ENCODE peak calls at places on chromosomes 7 and 10, in nine cellular contexts. One of them, this sample, is unnamed.

GRCh38 chr10:24526085-24526649 is 197.5 kb downstream of the ARHGAP21 start:
- DNase-seq in DMS53: no peak
- DNase-seq in mesothelial cell of epicardium: no peak
- DNase-seq in GM18507: no peak
- DNase-seq in activated CD8-positive, alpha-beta memory T cell treated with anti-CD3 and anti-CD28 coated beads, Interleukin-2, amount 50 U/mL, for 48 hours: no peak
- DNase-seq in upper lobe of right lung: no peak
- DNase-seq in breast epithelium: no peak
- DNase-seq in Caki2: no peak
- DNase-seq in putamen: peak; percentile 43
- DNase-seq in this sample: no peak

GRCh38 chr7:77327067-77327931 is 88.8 kb downstream of the GSAP start:
- DNase-seq in breast epithelium: peak; percentile 26
- DNase-seq in upper lobe of right lung: peak; percentile 79
- DNase-seq in DMS53: peak; percentile 59
- DNase-seq in mesothelial cell of epicardium: no peak
- DNase-seq in activated CD8-positive, alpha-beta memory T cell treated with anti-CD3 and anti-CD28 coated beads, Interleukin-2, amount 50 U/mL, for 48 hours: no peak
- DNase-seq in GM18507: no peak
- DNase-seq in Caki2: peak; percentile 48
- DNase-seq in putamen: no peak
- DNase-seq in this sample: peak; percentile 43

GRCh38 chr7:134276951-134277350 is 39.8 kb downstream of the SLC35B4 start:
- DNase-seq in upper lobe of right lung: no peak
- DNase-seq in mesothelial cell of epicardium: no peak
- DNase-seq in DMS53: peak; percentile 18
- DNase-seq in GM18507: no peak
- DNase-seq in Caki2: no peak
- DNase-seq in putamen: no peak
- DNase-seq in activated CD8-positive, alpha-beta memory T cell treated with anti-CD3 and anti-CD28 coated beads, Interleukin-2, amount 50 U/mL, for 48 hours: no peak
- DNase-seq in breast epithelium: no peak
- DNase-seq in this sample: no peak

GRCh38 chr7:88759956-88760515 is 536 bp downstream of the ZNF804B start:
- DNase-seq in DMS53: peak; percentile 72
- DNase-seq in putamen: no peak
- DNase-seq in Caki2: no peak
- DNase-seq in upper lobe of right lung: no peak
- DNase-seq in activated CD8-positive, alpha-beta memory T cell treated with anti-CD3 and anti-CD28 coated beads, Interleukin-2, amount 50 U/mL, for 48 hours: no peak
- DNase-seq in GM18507: no peak
- DNase-seq in breast epithelium: no peak
- DNase-seq in mesothelial cell of epicardium: no peak
- DNase-seq in this sample: no peak

GRCh38 chr7:44197487-44197886 is 3.3 kb upstream of the YKT6 start:
- DNase-seq in breast epithelium: no peak
- DNase-seq in mesothelial cell of epicardium: no peak
- DNase-seq in DMS53: no peak
- DNase-seq in upper lobe of right lung: peak; percentile 1
- DNase-seq in putamen: no peak
- DNase-seq in Caki2: no peak
- DNase-seq in GM18507: no peak
- DNase-seq in activated CD8-positive, alpha-beta memory T cell treated with anti-CD3 and anti-CD28 coated beads, Interleukin-2, amount 50 U/mL, for 48 hours: no peak
- DNase-seq in this sample: no peak

GRCh38 chr7:139623518-139623917 is 100.0 kb downstream of the CLEC2L start:
- DNase-seq in mesothelial cell of epicardium: no peak
- DNase-seq in activated CD8-positive, alpha-beta memory T cell treated with anti-CD3 and anti-CD28 coated beads, Interleukin-2, amount 50 U/mL, for 48 hours: peak; percentile 47
- DNase-seq in Caki2: no peak
- DNase-seq in breast epithelium: no peak
- DNase-seq in DMS53: no peak
- DNase-seq in GM18507: no peak
- DNase-seq in putamen: no peak
- DNase-seq in upper lobe of right lung: no peak
- DNase-seq in this sample: no peak

GRCh38 chr10:102246261-102246660 is 929 bp downstream of the GBF1 start:
- DNase-seq in activated CD8-positive, alpha-beta memory T cell treated with anti-CD3 and anti-CD28 coated beads, Interleukin-2, amount 50 U/mL, for 48 hours: no peak
- DNase-seq in putamen: no peak
- DNase-seq in upper lobe of right lung: no peak
- DNase-seq in breast epithelium: no peak
- DNase-seq in Caki2: no peak
- DNase-seq in mesothelial cell of epicardium: no peak
- DNase-seq in DMS53: peak; percentile 36
- DNase-seq in GM18507: no peak
- DNase-seq in this sample: no peak

GRCh38 chr10:97737770-97738265 is 890 bp downstream of the ZFYVE27 start:
- DNase-seq in mesothelial cell of epicardium: no peak
- DNase-seq in activated CD8-positive, alpha-beta memory T cell treated with anti-CD3 and anti-CD28 coated beads, Interleukin-2, amount 50 U/mL, for 48 hours: no peak
- DNase-seq in DMS53: no peak
- DNase-seq in Caki2: no peak
- DNase-seq in GM18507: no peak
- DNase-seq in upper lobe of right lung: no peak
- DNase-seq in putamen: no peak
- DNase-seq in breast epithelium: no peak
- DNase-seq in this sample: no peak

GRCh38 chr10:21724020-21724589 is 190.1 kb downstream of the MLLT10 start:
- DNase-seq in activated CD8-positive, alpha-beta memory T cell treated with anti-CD3 and anti-CD28 coated beads, Interleukin-2, amount 50 U/mL, for 48 hours: no peak
- DNase-seq in upper lobe of right lung: no peak
- DNase-seq in Caki2: no peak
- DNase-seq in DMS53: peak; percentile 47
- DNase-seq in mesothelial cell of epicardium: no peak
- DNase-seq in GM18507: no peak
- DNase-seq in breast epithelium: no peak
- DNase-seq in putamen: no peak
- DNase-seq in this sample: no peak

GRCh38 chr7:92695308-92696261 is 105.4 kb upstream of the FAM133B start:
- DNase-seq in breast epithelium: no peak
- DNase-seq in putamen: no peak
- DNase-seq in Caki2: peak; percentile 76
- DNase-seq in upper lobe of right lung: no peak
- DNase-seq in GM18507: no peak
- DNase-seq in activated CD8-positive, alpha-beta memory T cell treated with anti-CD3 and anti-CD28 coated beads, Interleukin-2, amount 50 U/mL, for 48 hours: no peak
- DNase-seq in DMS53: peak; percentile 77
- DNase-seq in mesothelial cell of epicardium: peak; percentile 68
- DNase-seq in this sample: no peak

GRCh38 chr10:128526793-128527375 is 400.7 kb upstream of the MKI67 start:
- DNase-seq in Caki2: no peak
- DNase-seq in mesothelial cell of epicardium: no peak
- DNase-seq in GM18507: no peak
- DNase-seq in DMS53: no peak
- DNase-seq in breast epithelium: no peak
- DNase-seq in upper lobe of right lung: no peak
- DNase-seq in putamen: peak; percentile 64
- DNase-seq in activated CD8-positive, alpha-beta memory T cell treated with anti-CD3 and anti-CD28 coated beads, Interleukin-2, amount 50 U/mL, for 48 hours: no peak
- DNase-seq in this sample: no peak

GRCh38 chr10:28291881-28292297 is 11.0 kb downstream of the MPP7 start:
- DNase-seq in upper lobe of right lung: no peak
- DNase-seq in breast epithelium: no peak
- DNase-seq in Caki2: no peak
- DNase-seq in mesothelial cell of epicardium: no peak
- DNase-seq in DMS53: no peak
- DNase-seq in putamen: no peak
- DNase-seq in activated CD8-positive, alpha-beta memory T cell treated with anti-CD3 and anti-CD28 coated beads, Interleukin-2, amount 50 U/mL, for 48 hours: peak; percentile 57
- DNase-seq in GM18507: no peak
- DNase-seq in this sample: peak; percentile 44

GRCh38 chr10:71984126-71984797 is 20.1 kb downstream of the CHST3 start:
- DNase-seq in GM18507: no peak
- DNase-seq in breast epithelium: no peak
- DNase-seq in activated CD8-positive, alpha-beta memory T cell treated with anti-CD3 and anti-CD28 coated beads, Interleukin-2, amount 50 U/mL, for 48 hours: no peak
- DNase-seq in Caki2: no peak
- DNase-seq in upper lobe of right lung: peak; percentile 40
- DNase-seq in mesothelial cell of epicardium: no peak
- DNase-seq in putamen: no peak
- DNase-seq in DMS53: no peak
- DNase-seq in this sample: no peak

GRCh38 chr10:81569488-81569887 is 305.5 kb upstream of the NRG3 start:
- DNase-seq in breast epithelium: no peak
- DNase-seq in putamen: no peak
- DNase-seq in activated CD8-positive, alpha-beta memory T cell treated with anti-CD3 and anti-CD28 coated beads, Interleukin-2, amount 50 U/mL, for 48 hours: no peak
- DNase-seq in DMS53: no peak
- DNase-seq in upper lobe of right lung: no peak
- DNase-seq in GM18507: no peak
- DNase-seq in mesothelial cell of epicardium: no peak
- DNase-seq in Caki2: no peak
- DNase-seq in this sample: no peak

GRCh38 chr7:14759785-14760184 is 142.8 kb downstream of the DGKB start:
- DNase-seq in activated CD8-positive, alpha-beta memory T cell treated with anti-CD3 and anti-CD28 coated beads, Interleukin-2, amount 50 U/mL, for 48 hours: no peak
- DNase-seq in GM18507: no peak
- DNase-seq in Caki2: no peak
- DNase-seq in mesothelial cell of epicardium: no peak
- DNase-seq in DMS53: no peak
- DNase-seq in upper lobe of right lung: no peak
- DNase-seq in breast epithelium: no peak
- DNase-seq in putamen: no peak
- DNase-seq in this sample: no peak

GRCh38 chr10:94274142-94274787 is 88.5 kb downstream of the NOC3L start:
- DNase-seq in activated CD8-positive, alpha-beta memory T cell treated with anti-CD3 and anti-CD28 coated beads, Interleukin-2, amount 50 U/mL, for 48 hours: no peak
- DNase-seq in GM18507: no peak
- DNase-seq in DMS53: no peak
- DNase-seq in putamen: no peak
- DNase-seq in mesothelial cell of epicardium: no peak
- DNase-seq in upper lobe of right lung: no peak
- DNase-seq in breast epithelium: peak; percentile 22
- DNase-seq in Caki2: no peak
- DNase-seq in this sample: no peak

GRCh38 chr10:2633630-2634029 is 433.7 kb upstream of the PFKP start:
- DNase-seq in GM18507: no peak
- DNase-seq in putamen: no peak
- DNase-seq in upper lobe of right lung: no peak
- DNase-seq in activated CD8-positive, alpha-beta memory T cell treated with anti-CD3 and anti-CD28 coated beads, Interleukin-2, amount 50 U/mL, for 48 hours: no peak
- DNase-seq in DMS53: no peak
- DNase-seq in mesothelial cell of epicardium: no peak
- DNase-seq in Caki2: no peak
- DNase-seq in breast epithelium: no peak
- DNase-seq in this sample: no peak

GRCh38 chr10:44575601-44576380 is 190.9 kb upstream of the CXCL12 start:
- DNase-seq in upper lobe of right lung: no peak
- DNase-seq in Caki2: no peak
- DNase-seq in activated CD8-positive, alpha-beta memory T cell treated with anti-CD3 and anti-CD28 coated beads, Interleukin-2, amount 50 U/mL, for 48 hours: no peak
- DNase-seq in putamen: no peak
- DNase-seq in breast epithelium: no peak
- DNase-seq in GM18507: no peak
- DNase-seq in mesothelial cell of epicardium: no peak
- DNase-seq in DMS53: no peak
- DNase-seq in this sample: no peak

This sample was measured in ascending aorta.